ENCODE peak calls at places on chromosome 20, in four cellular contexts. One of them, this sample, is unnamed.

GRCh38 chr20:57883761-57884160 is 173.9 kb upstream of the PMEPA1 start:
- DNase-seq in K562: no peak
- DNase-seq in GM12878: no peak
- DNase-seq in HepG2: no peak
- DNase-seq in this sample: no peak

GRCh38 chr20:17883592-17884317 is 84.8 kb downstream of the SNX5 start:
- DNase-seq in HepG2: no peak
- DNase-seq in K562: no peak
- DNase-seq in GM12878: no peak
- DNase-seq in this sample: no peak

GRCh38 chr20:10061641-10062040 is 26.9 kb downstream of the ANKEF1 start:
- DNase-seq in GM12878: no peak
- DNase-seq in HepG2: no peak
- DNase-seq in K562: no peak
- DNase-seq in this sample: no peak

GRCh38 chr20:19211252-19211651 is 1.2 kb upstream of the SLC24A3 start:
- DNase-seq in GM12878: no peak
- DNase-seq in HepG2: no peak
- DNase-seq in K562: no peak
- DNase-seq in this sample: no peak

GRCh38 chr20:56788041-56788670 is 159.1 kb downstream of the TFAP2C start:
- DNase-seq in K562: no peak
- DNase-seq in GM12878: no peak
- DNase-seq in HepG2: peak; percentile 94
- DNase-seq in this sample: no peak

GRCh38 chr20:17557675-17558006 is 12.2 kb upstream of the DSTN start:
- DNase-seq in HepG2: peak; percentile 50
- DNase-seq in K562: peak; percentile 14
- DNase-seq in GM12878: no peak
- DNase-seq in this sample: no peak

GRCh38 chr20:54028276-54029011 is 42.0 kb downstream of the BCAS1 start:
- DNase-seq in GM12878: no peak
- DNase-seq in K562: no peak
- DNase-seq in HepG2: no peak
- DNase-seq in this sample: no peak

GRCh38 chr20:46893877-46894578 is 615 bp upstream of the EYA2 start:
- DNase-seq in GM12878: no peak
- DNase-seq in K562: no peak
- DNase-seq in HepG2: no peak
- DNase-seq in this sample: no peak

GRCh38 chr20:48278961-48279481 is 493.7 kb upstream of the SULF2 start:
- DNase-seq in GM12878: no peak
- DNase-seq in K562: no peak
- DNase-seq in HepG2: no peak
- DNase-seq in this sample: no peak

GRCh38 chr20:61846074-61846473 is 219.6 kb downstream of the TAF4 start:
- DNase-seq in K562: no peak
- DNase-seq in HepG2: no peak
- DNase-seq in GM12878: no peak
- DNase-seq in this sample: no peak

GRCh38 chr20:24610341-24611115 is 141.1 kb downstream of the SYNDIG1 start:
- DNase-seq in HepG2: no peak
- DNase-seq in K562: no peak
- DNase-seq in GM12878: no peak
- DNase-seq in this sample: no peak

GRCh38 chr20:53839423-53840176 is 230.8 kb downstream of the BCAS1 start:
- DNase-seq in GM12878: peak; percentile 96
- DNase-seq in K562: no peak
- DNase-seq in HepG2: no peak
- DNase-seq in this sample: no peak

GRCh38 chr20:22430154-22430745 is 154.1 kb downstream of the FOXA2 start:
- DNase-seq in HepG2: peak; percentile 92
- DNase-seq in K562: peak; percentile 44
- DNase-seq in GM12878: no peak
- DNase-seq in this sample: no peak

GRCh38 chr20:7392551-7392950 is 547.7 kb downstream of the HAO1 start:
- DNase-seq in K562: no peak
- DNase-seq in GM12878: no peak
- DNase-seq in HepG2: no peak
- DNase-seq in this sample: no peak

GRCh38 chr20:14604143-14604542 is 266.7 kb upstream of the FLRT3 start:
- DNase-seq in HepG2: no peak
- DNase-seq in K562: no peak
- DNase-seq in GM12878: no peak
- DNase-seq in this sample: no peak

GRCh38 chr20:10466855-10467254 is 31.8 kb downstream of the SLX4IP start:
- DNase-seq in HepG2: no peak
- DNase-seq in K562: no peak
- DNase-seq in GM12878: no peak
- DNase-seq in this sample: no peak

GRCh38 chr20:6614836-6615235 is 152.7 kb upstream of the BMP2 start:
- DNase-seq in K562: no peak
- DNase-seq in HepG2: no peak
- DNase-seq in GM12878: no peak
- DNase-seq in this sample: no peak

GRCh38 chr20:6079011-6079410 is 25.2 kb upstream of the LRRN4 start:
- DNase-seq in HepG2: no peak
- DNase-seq in GM12878: no peak
- DNase-seq in K562: no peak
- DNase-seq in this sample: no peak

GRCh38 chr20:34703573-34704176 is 469 bp upstream of the TP53INP2 start:
- DNase-seq in HepG2: peak; percentile 81
- DNase-seq in K562: no peak
- DNase-seq in GM12878: no peak
- DNase-seq in this sample: peak; percentile 21

GRCh38 chr20:38145094-38146075 is 19.7 kb downstream of the TGM2 start:
- DNase-seq in HepG2: peak; percentile 45
- DNase-seq in GM12878: no peak
- DNase-seq in K562: no peak
- DNase-seq in this sample: no peak

GRCh38 chr20:23161968-23162696 is 76.0 kb upstream of the CD93 start:
- DNase-seq in GM12878: no peak
- DNase-seq in HepG2: peak; percentile 73
- DNase-seq in K562: no peak
- DNase-seq in this sample: no peak

GRCh38 chr20:38883081-38883980 is 42.9 kb upstream of the FAM83D start:
- DNase-seq in HepG2: no peak
- DNase-seq in K562: no peak
- DNase-seq in GM12878: no peak
- DNase-seq in this sample: no peak

GRCh38 chr20:57258055-57258454 is 8.4 kb downstream of the BMP7 start:
- DNase-seq in GM12878: no peak
- DNase-seq in HepG2: no peak
- DNase-seq in K562: no peak
- DNase-seq in this sample: no peak

GRCh38 chr20:30281584-30282197 is 975.8 kb upstream of the DEFB115 start:
- DNase-seq in HepG2: no peak
- DNase-seq in K562: no peak
- DNase-seq in GM12878: no peak
- DNase-seq in this sample: no peak

GRCh38 chr20:63519765-63520593 is 586 bp upstream of the PPDPF start:
- DNase-seq in HepG2: no peak
- DNase-seq in GM12878: no peak
- DNase-seq in K562: peak; percentile 71
- DNase-seq in this sample: peak; percentile 62

GRCh38 chr20:50788045-50788867 is 6.6 kb upstream of the BCAS4 start:
- DNase-seq in K562: peak; percentile 68
- DNase-seq in GM12878: no peak
- DNase-seq in HepG2: peak; percentile 83
- DNase-seq in this sample: peak; percentile 35

GRCh38 chr20:31747640-31748039 is 8.6 kb downstream of the TPX2 start:
- DNase-seq in K562: no peak
- DNase-seq in HepG2: no peak
- DNase-seq in GM12878: no peak
- DNase-seq in this sample: no peak

GRCh38 chr20:859661-860294 is 26.3 kb downstream of the FAM110A start:
- DNase-seq in K562: no peak
- DNase-seq in HepG2: no peak
- DNase-seq in GM12878: no peak
- DNase-seq in this sample: no peak

GRCh38 chr20:59472059-59472458 is 132.3 kb upstream of the PHACTR3 start:
- DNase-seq in HepG2: no peak
- DNase-seq in K562: no peak
- DNase-seq in GM12878: no peak
- DNase-seq in this sample: no peak

GRCh38 chr20:22533823-22534751 is 50.3 kb downstream of the FOXA2 start:
- DNase-seq in HepG2: peak; percentile 97
- DNase-seq in K562: no peak
- DNase-seq in GM12878: no peak
- DNase-seq in this sample: no peak

GRCh38 chr20:63973636-63974401 is 4.1 kb upstream of the ZNF512B start:
- DNase-seq in GM12878: no peak
- DNase-seq in HepG2: peak; percentile 86
- DNase-seq in K562: peak; percentile 89
- DNase-seq in this sample: peak; percentile 88

GRCh38 chr20:36149012-36149411 is 5.5 kb upstream of the EPB41L1 start:
- DNase-seq in K562: no peak
- DNase-seq in GM12878: no peak
- DNase-seq in HepG2: no peak
- DNase-seq in this sample: no peak

GRCh38 chr20:36148439-36148838 is 6.1 kb upstream of the EPB41L1 start:
- DNase-seq in GM12878: no peak
- DNase-seq in K562: no peak
- DNase-seq in HepG2: no peak
- DNase-seq in this sample: no peak

GRCh38 chr20:36150847-36151539 is 3.5 kb upstream of the EPB41L1 start:
- DNase-seq in HepG2: peak; percentile 85
- DNase-seq in GM12878: no peak
- DNase-seq in K562: no peak
- DNase-seq in this sample: no peak

GRCh38 chr20:36150489-36150846 is 4.1 kb upstream of the EPB41L1 start:
- DNase-seq in K562: no peak
- DNase-seq in GM12878: no peak
- DNase-seq in HepG2: no peak
- DNase-seq in this sample: no peak

GRCh38 chr20:36149469-36149868 is 5.1 kb upstream of the EPB41L1 start:
- DNase-seq in K562: no peak
- DNase-seq in HepG2: no peak
- DNase-seq in GM12878: no peak
- DNase-seq in this sample: no peak
- TF ChIP-seq FOXK2 in K562: no peak
- TF ChIP-seq FOXK2 in HepG2: no peak
- TF ChIP-seq FOXK2 in GM12878: no peak
- TF ChIP-seq FOXK2 in this sample: no peak

GRCh38 chr20:4563534-4563933 is 158.2 kb upstream of the PRND start:
- DNase-seq in GM12878: no peak
- DNase-seq in K562: peak; percentile 6
- DNase-seq in HepG2: peak; percentile 44
- DNase-seq in this sample: peak; percentile 22
- TF ChIP-seq FOXK2 in GM12878: no peak
- TF ChIP-seq FOXK2 in K562: no peak
- TF ChIP-seq FOXK2 in HepG2: no peak
- TF ChIP-seq FOXK2 in this sample: no peak

GRCh38 chr20:2619337-2619736 is 33.1 kb upstream of the NOP56 start:
- DNase-seq in HepG2: no peak
- DNase-seq in K562: no peak
- DNase-seq in GM12878: no peak
- DNase-seq in this sample: no peak

GRCh38 chr20:2618815-2619214 is 33.6 kb upstream of the NOP56 start:
- DNase-seq in GM12878: no peak
- DNase-seq in K562: no peak
- DNase-seq in HepG2: no peak
- DNase-seq in this sample: no peak

GRCh38 chr20:2616634-2617033 is 35.8 kb upstream of the NOP56 start:
- DNase-seq in GM12878: no peak
- DNase-seq in K562: no peak
- DNase-seq in HepG2: no peak
- DNase-seq in this sample: no peak

GRCh38 chr20:2617099-2617714 is 35.2 kb upstream of the NOP56 start:
- DNase-seq in HepG2: no peak
- DNase-seq in GM12878: no peak
- DNase-seq in K562: no peak
- DNase-seq in this sample: no peak

DNA sequence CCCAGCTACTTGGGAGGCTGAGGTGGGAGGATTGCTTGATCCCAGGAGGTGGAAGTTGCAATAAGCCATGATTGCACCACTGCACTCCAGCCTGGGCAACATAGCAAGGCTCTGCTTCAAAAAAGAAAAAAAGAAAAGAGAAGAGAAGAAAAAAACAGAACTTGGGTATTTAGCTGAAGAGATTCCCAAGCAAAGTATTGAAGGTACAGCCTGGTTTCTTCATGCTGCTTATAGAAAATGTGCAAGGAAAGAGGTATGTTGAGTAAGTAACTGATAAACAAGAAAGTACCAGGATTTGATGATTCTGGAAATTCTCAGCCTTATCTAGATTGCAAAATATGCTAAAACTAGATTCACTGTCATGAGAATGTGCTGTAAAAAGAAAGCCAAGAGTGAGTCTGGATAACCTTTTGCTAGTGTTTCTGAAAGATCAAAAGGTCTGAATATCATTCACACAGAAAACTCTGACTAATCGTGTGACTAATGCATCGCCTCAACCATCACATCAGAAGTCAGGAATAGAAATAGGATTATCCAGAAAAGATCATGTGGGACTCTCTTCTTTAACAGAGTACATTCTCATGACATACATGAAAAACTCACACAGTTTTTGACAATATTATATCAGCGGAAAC is 32.4 kb upstream of the NOP56 start:
- DNase-seq in GM12878: no peak
- DNase-seq in HepG2: peak; percentile 21
- DNase-seq in K562: no peak
- DNase-seq in this sample: no peak
- TF ChIP-seq FOXK2 in GM12878: no peak
- TF ChIP-seq FOXK2 in HepG2: no peak
- TF ChIP-seq FOXK2 in K562: no peak
- TF ChIP-seq FOXK2 in this sample: no peak

GRCh38 chr20:13492001-13492480 is 146.7 kb downstream of the TASP1 start:
- DNase-seq in K562: no peak
- DNase-seq in GM12878: no peak
- DNase-seq in HepG2: no peak
- DNase-seq in this sample: peak; percentile 12
- TF ChIP-seq FOXK2 in K562: no peak
- TF ChIP-seq FOXK2 in GM12878: no peak
- TF ChIP-seq FOXK2 in HepG2: no peak
- TF ChIP-seq FOXK2 in this sample: no peak